ENCODE peak calls at places on chromosomes 7 and 10, in ten cellular contexts. One of them, this sample, is unnamed.

GRCh38 chr7:74371381-74372059 is 82.2 kb upstream of the GTF2IRD1 start:
- DNase-seq in coronary artery: no peak
- DNase-seq in brain microvascular endothelial cell: no peak
- DNase-seq in lower lobe of right lung: no peak
- DNase-seq in ascending aorta: peak; percentile 67
- DNase-seq in dorsolateral prefrontal cortex: no peak
- DNase-seq in tibial artery: no peak
- DNase-seq in heart left ventricle: no peak
- DNase-seq in choroid plexus epithelial cell: no peak
- DNase-seq in cardiac muscle cell: peak; percentile 20
- DNase-seq in this sample: peak; percentile 55

GRCh38 chr10:92240289-92241157 is 50.4 kb downstream of the CPEB3 start:
- DNase-seq in cardiac muscle cell: peak; percentile 80
- DNase-seq in ascending aorta: peak; percentile 71
- DNase-seq in choroid plexus epithelial cell: peak; percentile 79
- DNase-seq in dorsolateral prefrontal cortex: peak; percentile 53
- DNase-seq in tibial artery: peak; percentile 68
- DNase-seq in coronary artery: no peak
- DNase-seq in heart left ventricle: peak; percentile 72
- DNase-seq in brain microvascular endothelial cell: peak; percentile 72
- DNase-seq in lower lobe of right lung: peak; percentile 51
- DNase-seq in this sample: no peak

GRCh38 chr7:141462958-141463357 is 88.3 kb upstream of the AGK start:
- DNase-seq in cardiac muscle cell: no peak
- DNase-seq in dorsolateral prefrontal cortex: peak; percentile 22
- DNase-seq in choroid plexus epithelial cell: no peak
- DNase-seq in tibial artery: no peak
- DNase-seq in lower lobe of right lung: no peak
- DNase-seq in coronary artery: no peak
- DNase-seq in ascending aorta: no peak
- DNase-seq in heart left ventricle: no peak
- DNase-seq in brain microvascular endothelial cell: no peak
- DNase-seq in this sample: no peak

GRCh38 chr7:148856035-148856881 is 27.8 kb downstream of the EZH2 start:
- DNase-seq in lower lobe of right lung: no peak
- DNase-seq in brain microvascular endothelial cell: peak; percentile 29
- DNase-seq in dorsolateral prefrontal cortex: no peak
- DNase-seq in ascending aorta: no peak
- DNase-seq in tibial artery: no peak
- DNase-seq in choroid plexus epithelial cell: peak; percentile 66
- DNase-seq in cardiac muscle cell: peak; percentile 45
- DNase-seq in heart left ventricle: no peak
- DNase-seq in coronary artery: no peak
- DNase-seq in this sample: peak; percentile 67

GRCh38 chr10:121988361-121989324 is at the start of gene TACC2:
- DNase-seq in heart left ventricle: no peak
- DNase-seq in tibial artery: no peak
- DNase-seq in brain microvascular endothelial cell: no peak
- DNase-seq in coronary artery: no peak
- DNase-seq in choroid plexus epithelial cell: no peak
- DNase-seq in ascending aorta: no peak
- DNase-seq in dorsolateral prefrontal cortex: no peak
- DNase-seq in lower lobe of right lung: peak; percentile 60
- DNase-seq in cardiac muscle cell: no peak
- DNase-seq in this sample: no peak

GRCh38 chr10:125157473-125157865 is 2.9 kb downstream of the CTBP2 start:
- DNase-seq in brain microvascular endothelial cell: no peak
- DNase-seq in tibial artery: no peak
- DNase-seq in choroid plexus epithelial cell: no peak
- DNase-seq in coronary artery: peak; percentile 64
- DNase-seq in heart left ventricle: no peak
- DNase-seq in ascending aorta: peak; percentile 42
- DNase-seq in cardiac muscle cell: no peak
- DNase-seq in dorsolateral prefrontal cortex: no peak
- DNase-seq in lower lobe of right lung: no peak
- DNase-seq in this sample: no peak

GRCh38 chr7:3888096-3888495 is 587.0 kb downstream of the SDK1 start:
- DNase-seq in cardiac muscle cell: no peak
- DNase-seq in dorsolateral prefrontal cortex: no peak
- DNase-seq in tibial artery: no peak
- DNase-seq in coronary artery: peak; percentile 62
- DNase-seq in choroid plexus epithelial cell: peak; percentile 5
- DNase-seq in brain microvascular endothelial cell: no peak
- DNase-seq in heart left ventricle: no peak
- DNase-seq in lower lobe of right lung: no peak
- DNase-seq in ascending aorta: no peak
- DNase-seq in this sample: no peak

GRCh38 chr10:95241533-95241932 is 47.5 kb downstream of the ACSM6 start:
- DNase-seq in dorsolateral prefrontal cortex: no peak
- DNase-seq in cardiac muscle cell: no peak
- DNase-seq in heart left ventricle: no peak
- DNase-seq in coronary artery: no peak
- DNase-seq in ascending aorta: no peak
- DNase-seq in tibial artery: peak; percentile 51
- DNase-seq in lower lobe of right lung: peak; percentile 75
- DNase-seq in choroid plexus epithelial cell: peak; percentile 31
- DNase-seq in brain microvascular endothelial cell: no peak
- DNase-seq in this sample: no peak

GRCh38 chr10:122648599-122649428 is 50.8 kb downstream of the C10orf120 start:
- DNase-seq in heart left ventricle: peak; percentile 24
- DNase-seq in cardiac muscle cell: peak; percentile 39
- DNase-seq in ascending aorta: no peak
- DNase-seq in lower lobe of right lung: peak; percentile 57
- DNase-seq in brain microvascular endothelial cell: peak; percentile 32
- DNase-seq in coronary artery: peak; percentile 57
- DNase-seq in tibial artery: peak; percentile 54
- DNase-seq in dorsolateral prefrontal cortex: peak; percentile 39
- DNase-seq in choroid plexus epithelial cell: peak; percentile 50
- DNase-seq in this sample: no peak

GRCh38 chr10:130741901-130742625 is 569.5 kb downstream of the TCERG1L start:
- DNase-seq in lower lobe of right lung: no peak
- DNase-seq in brain microvascular endothelial cell: no peak
- DNase-seq in heart left ventricle: no peak
- DNase-seq in coronary artery: peak; percentile 60
- DNase-seq in choroid plexus epithelial cell: no peak
- DNase-seq in dorsolateral prefrontal cortex: no peak
- DNase-seq in cardiac muscle cell: no peak
- DNase-seq in ascending aorta: peak; percentile 34
- DNase-seq in tibial artery: peak; percentile 29
- DNase-seq in this sample: no peak

GRCh38 chr10:130740788-130741785 is 570.4 kb downstream of the TCERG1L start:
- DNase-seq in tibial artery: peak; percentile 48
- DNase-seq in cardiac muscle cell: no peak
- DNase-seq in brain microvascular endothelial cell: no peak
- DNase-seq in lower lobe of right lung: no peak
- DNase-seq in heart left ventricle: no peak
- DNase-seq in coronary artery: peak; percentile 65
- DNase-seq in ascending aorta: peak; percentile 46
- DNase-seq in choroid plexus epithelial cell: no peak
- DNase-seq in dorsolateral prefrontal cortex: no peak
- DNase-seq in this sample: no peak

GRCh38 chr10:130739757-130740145 is 571.8 kb downstream of the TCERG1L start:
- DNase-seq in heart left ventricle: no peak
- DNase-seq in dorsolateral prefrontal cortex: no peak
- DNase-seq in choroid plexus epithelial cell: no peak
- DNase-seq in tibial artery: peak; percentile 47
- DNase-seq in coronary artery: peak; percentile 33
- DNase-seq in ascending aorta: no peak
- DNase-seq in lower lobe of right lung: no peak
- DNase-seq in cardiac muscle cell: no peak
- DNase-seq in brain microvascular endothelial cell: no peak
- DNase-seq in this sample: no peak

GRCh38 chr10:130739016-130739756 is 572.3 kb downstream of the TCERG1L start:
- DNase-seq in heart left ventricle: no peak
- DNase-seq in lower lobe of right lung: no peak
- DNase-seq in choroid plexus epithelial cell: no peak
- DNase-seq in dorsolateral prefrontal cortex: no peak
- DNase-seq in brain microvascular endothelial cell: no peak
- DNase-seq in coronary artery: peak; percentile 45
- DNase-seq in cardiac muscle cell: no peak
- DNase-seq in ascending aorta: no peak
- DNase-seq in tibial artery: peak; percentile 44
- DNase-seq in this sample: no peak

DNA sequence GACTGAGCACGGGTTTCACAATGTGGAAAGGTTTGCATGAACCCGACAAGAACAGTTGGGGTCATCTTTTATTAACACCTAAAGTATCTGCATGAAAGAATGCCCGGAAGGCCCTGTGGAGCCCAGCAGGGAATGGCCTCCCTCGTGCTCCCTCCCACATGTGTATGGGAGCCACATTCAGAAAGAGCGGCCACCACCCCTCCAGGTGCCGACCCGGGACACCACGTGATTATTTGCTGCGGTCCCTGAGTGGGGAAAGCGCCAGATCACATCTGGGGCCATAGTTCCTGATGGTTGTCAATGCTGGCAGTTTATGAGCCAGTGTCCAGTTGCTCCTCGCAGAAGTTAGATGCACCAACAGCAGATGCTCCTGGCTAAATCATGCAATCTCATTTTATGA is 571.4 kb downstream of the TCERG1L start:
- DNase-seq in choroid plexus epithelial cell: no peak
- DNase-seq in cardiac muscle cell: no peak
- DNase-seq in ascending aorta: no peak
- DNase-seq in lower lobe of right lung: no peak
- DNase-seq in heart left ventricle: no peak
- DNase-seq in coronary artery: peak; percentile 22
- DNase-seq in tibial artery: peak; percentile 34
- DNase-seq in dorsolateral prefrontal cortex: no peak
- DNase-seq in brain microvascular endothelial cell: no peak
- DNase-seq in this sample: no peak
- H3K4me3 ChIP-seq in choroid plexus epithelial cell: no peak overlapping the region
- H3K4me3 ChIP-seq in cardiac muscle cell: no peak overlapping the region
- H3K4me3 ChIP-seq in ascending aorta: no peak overlapping the region
- H3K4me3 ChIP-seq in lower lobe of right lung: no peak overlapping the region
- H3K4me3 ChIP-seq in heart left ventricle: no peak overlapping the region
- H3K4me3 ChIP-seq in coronary artery: no peak overlapping the region
- H3K4me3 ChIP-seq in tibial artery: no peak overlapping the region
- H3K4me3 ChIP-seq in dorsolateral prefrontal cortex: no peak overlapping the region
- H3K4me3 ChIP-seq in brain microvascular endothelial cell: no peak overlapping the region
- H3K4me3 ChIP-seq in this sample: no peak overlapping the region

GRCh38 chr7:150569245-150569644 is 2.1 kb downstream of the GIMAP4 start:
- DNase-seq in heart left ventricle: no peak
- DNase-seq in dorsolateral prefrontal cortex: no peak
- DNase-seq in cardiac muscle cell: no peak
- DNase-seq in lower lobe of right lung: no peak
- DNase-seq in brain microvascular endothelial cell: no peak
- DNase-seq in ascending aorta: no peak
- DNase-seq in coronary artery: no peak
- DNase-seq in tibial artery: no peak
- DNase-seq in choroid plexus epithelial cell: no peak
- DNase-seq in this sample: no peak
- H3K4me3 ChIP-seq in heart left ventricle: peak overlapping the region; percentile 61
- H3K4me3 ChIP-seq in dorsolateral prefrontal cortex: no peak overlapping the region
- H3K4me3 ChIP-seq in cardiac muscle cell: no peak overlapping the region
- H3K4me3 ChIP-seq in lower lobe of right lung: peak overlapping the region; percentile 58
- H3K4me3 ChIP-seq in brain microvascular endothelial cell: no peak overlapping the region
- H3K4me3 ChIP-seq in ascending aorta: no peak overlapping the region
- H3K4me3 ChIP-seq in coronary artery: peak overlapping the region; percentile 65
- H3K4me3 ChIP-seq in tibial artery: no peak overlapping the region
- H3K4me3 ChIP-seq in choroid plexus epithelial cell: no peak overlapping the region
- H3K4me3 ChIP-seq in this sample: no peak overlapping the region

GRCh38 chr7:100692578-100692961 is 1.5 kb downstream of the GIGYF1 start:
- DNase-seq in coronary artery: no peak
- DNase-seq in brain microvascular endothelial cell: no peak
- DNase-seq in tibial artery: no peak
- DNase-seq in lower lobe of right lung: no peak
- DNase-seq in choroid plexus epithelial cell: no peak
- DNase-seq in dorsolateral prefrontal cortex: no peak
- DNase-seq in heart left ventricle: no peak
- DNase-seq in cardiac muscle cell: no peak
- DNase-seq in ascending aorta: no peak
- DNase-seq in this sample: no peak

GRCh38 chr7:100694196-100694745 is at the start of gene GIGYF1:
- DNase-seq in heart left ventricle: peak; percentile 81
- DNase-seq in coronary artery: no peak
- DNase-seq in dorsolateral prefrontal cortex: peak; percentile 69
- DNase-seq in brain microvascular endothelial cell: no peak
- DNase-seq in choroid plexus epithelial cell: peak; percentile 54
- DNase-seq in cardiac muscle cell: peak; percentile 72
- DNase-seq in tibial artery: peak; percentile 84
- DNase-seq in ascending aorta: peak; percentile 83
- DNase-seq in lower lobe of right lung: peak; percentile 88
- DNase-seq in this sample: peak; percentile 83

GRCh38 chr7:100689230-100690135 is 4.6 kb downstream of the GIGYF1 start:
- DNase-seq in dorsolateral prefrontal cortex: no peak
- DNase-seq in choroid plexus epithelial cell: no peak
- DNase-seq in coronary artery: no peak
- DNase-seq in lower lobe of right lung: no peak
- DNase-seq in cardiac muscle cell: no peak
- DNase-seq in heart left ventricle: no peak
- DNase-seq in brain microvascular endothelial cell: no peak
- DNase-seq in ascending aorta: no peak
- DNase-seq in tibial artery: no peak
- DNase-seq in this sample: no peak

GRCh38 chr7:100693312-100694195 is 496 bp downstream of the GIGYF1 start:
- DNase-seq in cardiac muscle cell: no peak
- DNase-seq in tibial artery: no peak
- DNase-seq in heart left ventricle: no peak
- DNase-seq in coronary artery: no peak
- DNase-seq in ascending aorta: no peak
- DNase-seq in dorsolateral prefrontal cortex: no peak
- DNase-seq in lower lobe of right lung: peak; percentile 50
- DNase-seq in choroid plexus epithelial cell: no peak
- DNase-seq in brain microvascular endothelial cell: no peak
- DNase-seq in this sample: peak; percentile 23

GRCh38 chr7:100691676-100692577 is 2.1 kb downstream of the GIGYF1 start:
- DNase-seq in cardiac muscle cell: peak; percentile 78
- DNase-seq in choroid plexus epithelial cell: peak; percentile 79
- DNase-seq in brain microvascular endothelial cell: peak; percentile 43
- DNase-seq in coronary artery: no peak
- DNase-seq in heart left ventricle: peak; percentile 76
- DNase-seq in tibial artery: peak; percentile 87
- DNase-seq in ascending aorta: peak; percentile 86
- DNase-seq in dorsolateral prefrontal cortex: peak; percentile 79
- DNase-seq in lower lobe of right lung: peak; percentile 84
- DNase-seq in this sample: peak; percentile 86
- H3K4me3 ChIP-seq in cardiac muscle cell: peak overlapping the region; percentile 2
- H3K4me3 ChIP-seq in choroid plexus epithelial cell: peak overlapping the region; percentile 34
- H3K4me3 ChIP-seq in brain microvascular endothelial cell: peak overlapping the region; percentile 12
- H3K4me3 ChIP-seq in coronary artery: peak overlapping the region; percentile 98
- H3K4me3 ChIP-seq in heart left ventricle: peak overlapping the region; percentile 91
- H3K4me3 ChIP-seq in tibial artery: peak overlapping the region; percentile 82
- H3K4me3 ChIP-seq in ascending aorta: peak overlapping the region; percentile 92
- H3K4me3 ChIP-seq in dorsolateral prefrontal cortex: peak overlapping the region; percentile 73
- H3K4me3 ChIP-seq in lower lobe of right lung: peak overlapping the region; percentile 80
- H3K4me3 ChIP-seq in this sample: no peak overlapping the region

GRCh38 chr10:101485681-101486554 is 102.1 kb downstream of the POLL start:
- DNase-seq in tibial artery: no peak
- DNase-seq in choroid plexus epithelial cell: peak; percentile 58
- DNase-seq in lower lobe of right lung: no peak
- DNase-seq in ascending aorta: no peak
- DNase-seq in heart left ventricle: no peak
- DNase-seq in cardiac muscle cell: peak; percentile 15
- DNase-seq in coronary artery: no peak
- DNase-seq in dorsolateral prefrontal cortex: no peak
- DNase-seq in brain microvascular endothelial cell: no peak
- DNase-seq in this sample: no peak
- H3K4me3 ChIP-seq in tibial artery: no peak overlapping the region
- H3K4me3 ChIP-seq in choroid plexus epithelial cell: peak overlapping the region; percentile 21
- H3K4me3 ChIP-seq in lower lobe of right lung: no peak overlapping the region
- H3K4me3 ChIP-seq in ascending aorta: no peak overlapping the region
- H3K4me3 ChIP-seq in heart left ventricle: no peak overlapping the region
- H3K4me3 ChIP-seq in cardiac muscle cell: no peak overlapping the region
- H3K4me3 ChIP-seq in coronary artery: no peak overlapping the region
- H3K4me3 ChIP-seq in dorsolateral prefrontal cortex: peak overlapping the region; percentile 31
- H3K4me3 ChIP-seq in brain microvascular endothelial cell: no peak overlapping the region
- H3K4me3 ChIP-seq in this sample: no peak overlapping the region

This sample was measured in mucosa of descending colon.